ENCODE peak calls at places on chromosomes 7 and 10, in four cellular contexts. E is H1, R is fibroblast of lung, N is mammary epithelial cell. K is an unnamed sample.

GRCh38 chr10:124992462-124993344 is 50.8 kb downstream of the ZRANB1 start:
- DNase-seq in E (no peak), R (peak; percentile 54), N (peak; percentile 46), K (peak; percentile 86)

GRCh38 chr7:129298268-129298893 is 73.6 kb downstream of the AHCYL2 start:
- DNase-seq in E (no peak), R (peak; percentile 23), N (peak; percentile 25), K (peak; percentile 80)

GRCh38 chr10:48881937-48882336 is 57.7 kb downstream of the LRRC18 start:
- DNase-seq in E (no peak), R (no peak), N (no peak), K (no peak)

GRCh38 chr10:131233611-131234258 is 77.8 kb downstream of the TCERG1L start:
- DNase-seq in E (no peak), R (no peak), N (no peak), K (no peak)

GRCh38 chr7:154676422-154677073 is 326.4 kb downstream of the PAXIP1 start:
- DNase-seq in E (no peak), R (no peak), N (no peak), K (no peak)

GRCh38 chr10:84337199-84337598 is 8.8 kb downstream of the CCSER2 start:
- DNase-seq in E (no peak), R (peak; percentile 69), N (peak; percentile 62), K (no peak)

GRCh38 chr7:50363327-50364060 is 59.0 kb downstream of the IKZF1 start:
- DNase-seq in E (no peak), R (no peak), N (no peak), K (no peak)

GRCh38 chr7:126286317-126286716 is 966.4 kb downstream of the GRM8 start:
- DNase-seq in E (no peak), R (no peak), N (no peak), K (no peak)

GRCh38 chr7:69732203-69732602 is 133.9 kb downstream of the AUTS2 start:
- DNase-seq in E (no peak), R (peak; percentile 62), N (no peak), K (no peak)

GRCh38 chr7:65475734-65476319 is 102.2 kb downstream of the ZNF92 start:
- DNase-seq in E (peak; percentile 23), R (peak; percentile 41), N (peak; percentile 58), K (no peak)

GRCh38 chr10:112792487-112793196 is 157.4 kb upstream of the TCF7L2 start:
- DNase-seq in E (no peak), R (peak; percentile 68), N (no peak), K (no peak)

GRCh38 chr10:119282446-119282845 is 75.1 kb downstream of the GRK5 start:
- DNase-seq in E (no peak), R (no peak), N (no peak), K (no peak)

GRCh38 chr10:12241810-12242529 is 46.0 kb downstream of the CDC123 start:
- DNase-seq in E (no peak), R (peak; percentile 35), N (peak; percentile 90), K (no peak)

GRCh38 chr7:44286618-44287487 is 38.5 kb downstream of the CAMK2B start:
- DNase-seq in E (no peak), R (no peak), N (no peak), K (peak; percentile 28)

GRCh38 chr7:129771928-129772479 is 160.5 kb downstream of the NRF1 start:
- DNase-seq in E (no peak), R (no peak), N (no peak), K (peak; percentile 67)

DNA sequence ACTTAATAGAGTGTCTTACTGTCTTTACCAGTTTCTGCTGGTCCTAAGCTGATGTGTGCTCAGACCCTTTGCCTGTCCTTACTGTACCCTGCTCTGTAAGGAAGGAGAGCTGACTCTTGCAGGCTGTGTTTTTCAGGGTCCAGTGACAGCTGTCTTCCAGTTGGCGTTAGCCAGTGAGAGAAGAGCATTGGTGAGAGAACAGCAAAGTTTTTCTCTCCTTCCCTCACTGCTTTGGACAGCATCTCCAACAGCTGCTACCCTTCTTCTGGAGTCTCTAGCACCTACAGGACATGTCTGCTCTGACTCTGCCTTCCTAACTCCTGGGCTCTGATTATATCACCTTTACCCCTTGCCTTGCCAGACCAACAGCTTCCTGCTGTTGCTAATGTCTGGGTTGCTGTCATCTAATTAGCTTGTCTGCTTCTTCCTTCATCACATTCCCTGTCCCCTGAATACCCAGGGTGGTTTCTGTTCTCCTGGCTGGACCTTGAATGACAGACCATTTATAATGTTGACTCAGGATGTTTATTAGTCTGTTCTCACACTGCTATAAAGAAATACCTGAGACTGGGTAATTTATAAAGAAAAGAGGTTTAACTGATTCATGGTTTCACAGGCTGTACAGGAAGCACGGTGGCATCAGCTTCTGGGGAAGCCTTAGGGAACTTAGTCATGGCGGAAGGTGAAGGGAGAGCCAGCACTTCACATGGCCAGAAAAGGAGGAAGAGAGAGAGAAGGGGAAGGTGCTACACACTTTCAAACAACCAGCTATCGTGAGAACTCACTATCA is 23.5 kb upstream of the PANK1 start:
- DNase-seq in E (no peak), R (no peak), N (peak; percentile 16), K (no peak)
- H3K9ac ChIP-seq in E (no peak overlapping the region), R (no peak overlapping the region), N (no peak overlapping the region), K (no peak overlapping the region)

GRCh38 chr7:107021600-107021999 is 22.9 kb upstream of the PRKAR2B start:
- DNase-seq in E (no peak), R (no peak), N (no peak), K (no peak)
- H3K27ac ChIP-seq in E (no peak overlapping the region), R (no peak overlapping the region), N (no peak overlapping the region), K (no peak overlapping the region)

GRCh38 chr7:99089914-99090629 is 53.8 kb downstream of the SMURF1 start:
- DNase-seq in E (no peak), R (no peak), N (no peak), K (no peak)

GRCh38 chr7:99083733-99084132 is 60.2 kb downstream of the SMURF1 start:
- DNase-seq in E (no peak), R (no peak), N (no peak), K (no peak)

GRCh38 chr7:99083068-99083651 is 60.7 kb downstream of the SMURF1 start:
- DNase-seq in E (no peak), R (peak; percentile 33), N (no peak), K (no peak)

GRCh38 chr7:99086944-99087343 is 57.0 kb downstream of the SMURF1 start:
- DNase-seq in E (no peak), R (no peak), N (no peak), K (no peak)

DNA sequence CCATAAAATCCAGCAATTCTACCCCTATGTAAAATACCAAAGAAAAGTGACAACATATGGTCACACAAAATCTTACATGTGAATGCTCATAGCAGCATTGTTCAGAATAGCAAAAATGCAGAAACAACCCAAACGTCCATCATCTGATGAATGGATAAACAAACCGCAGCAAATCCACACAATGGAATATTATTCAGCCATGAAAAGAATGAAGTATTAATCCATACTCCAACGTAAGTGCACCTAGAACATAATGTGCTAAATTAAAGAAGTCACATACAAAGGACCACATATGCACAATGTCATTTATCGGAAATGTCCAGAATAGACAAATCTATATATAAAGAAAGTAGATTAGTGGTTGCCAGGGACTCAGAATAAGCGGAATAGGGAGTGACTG is 57.4 kb downstream of the SMURF1 start:
- DNase-seq in E (no peak), R (no peak), N (no peak), K (no peak)
- TF ChIP-seq CTCF in E (no peak), R (no peak), N (no peak), K (no peak)

GRCh38 chr10:102261842-102262241 is 16.5 kb downstream of the GBF1 start:
- DNase-seq in E (no peak), R (no peak), N (no peak), K (no peak)
- H3K9ac ChIP-seq in E (no peak overlapping the region), R (no peak overlapping the region), N (no peak overlapping the region), K (no peak overlapping the region)

GRCh38 chr10:63700209-63700934 is 179.2 kb downstream of the REEP3 start:
- DNase-seq in E (no peak), R (peak; percentile 99), N (peak; percentile 98), K (no peak)
- H3K27ac ChIP-seq in E (no peak overlapping the region), R (peak overlapping the region; percentile 84), N (peak overlapping the region; percentile 98), K (no peak overlapping the region)

DNA sequence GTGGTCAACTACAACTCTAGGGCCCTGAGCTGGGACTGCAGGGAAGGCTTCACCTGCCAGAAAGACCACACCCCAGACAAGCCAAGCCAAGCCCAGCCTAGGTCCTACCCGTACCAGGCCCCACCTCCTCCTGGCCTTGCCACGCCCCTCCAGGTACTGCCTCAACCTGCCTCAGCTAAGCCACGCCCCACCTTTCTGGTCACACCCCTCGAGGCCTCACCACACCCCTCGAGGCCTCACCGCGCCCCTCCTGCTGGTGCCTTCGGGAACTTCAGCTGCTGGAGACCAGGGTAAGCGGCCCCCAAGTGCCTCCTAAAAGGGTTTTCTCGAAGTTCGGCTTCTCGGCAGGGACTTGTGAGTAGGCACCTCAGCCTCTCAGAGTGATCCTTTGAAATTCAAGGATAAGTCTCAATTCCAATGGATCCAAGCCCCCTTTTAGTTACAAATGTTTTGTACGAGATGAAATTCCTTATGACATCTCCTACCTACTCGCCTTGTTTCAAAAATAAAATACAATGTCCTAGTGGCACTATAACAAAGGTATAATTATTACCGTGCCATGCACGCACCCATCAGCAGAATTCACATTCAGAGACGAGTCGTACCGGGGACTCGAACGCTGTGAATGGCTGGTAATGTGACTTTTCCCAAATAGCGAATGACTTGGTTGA is 171.2 kb downstream of the ARHGAP21 start:
- DNase-seq in E (peak; percentile 98), R (no peak), N (peak; percentile 67), K (peak; percentile 100)
- TF ChIP-seq CTCF in E (peak; percentile 89), R (peak; percentile 35), N (peak; percentile 43), K (peak; percentile 76)

DNA sequence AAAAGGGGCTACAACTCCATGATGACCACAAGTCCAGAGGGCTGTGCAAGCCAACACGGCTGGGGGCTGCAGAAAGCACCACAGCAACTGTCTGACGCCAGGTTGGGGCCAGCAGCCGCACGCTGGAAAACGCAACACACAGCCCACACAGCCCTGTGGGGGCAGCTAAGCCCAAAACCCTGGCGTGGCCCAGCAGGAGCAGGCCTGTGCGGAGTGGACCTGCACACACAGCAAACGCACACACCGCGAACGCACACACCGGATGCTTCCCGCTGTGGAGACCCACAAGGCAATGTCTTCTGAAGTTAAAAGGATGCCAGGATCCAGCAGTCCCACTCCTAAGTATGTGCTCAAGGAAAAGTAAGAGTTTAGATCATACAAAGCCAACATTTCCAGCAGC is 121.2 kb downstream of the MAD1L1 start:
- DNase-seq in E (no peak), R (no peak), N (no peak), K (no peak)
- H3K9ac ChIP-seq in E (no peak overlapping the region), R (no peak overlapping the region), N (no peak overlapping the region), K (no peak overlapping the region)

DNA sequence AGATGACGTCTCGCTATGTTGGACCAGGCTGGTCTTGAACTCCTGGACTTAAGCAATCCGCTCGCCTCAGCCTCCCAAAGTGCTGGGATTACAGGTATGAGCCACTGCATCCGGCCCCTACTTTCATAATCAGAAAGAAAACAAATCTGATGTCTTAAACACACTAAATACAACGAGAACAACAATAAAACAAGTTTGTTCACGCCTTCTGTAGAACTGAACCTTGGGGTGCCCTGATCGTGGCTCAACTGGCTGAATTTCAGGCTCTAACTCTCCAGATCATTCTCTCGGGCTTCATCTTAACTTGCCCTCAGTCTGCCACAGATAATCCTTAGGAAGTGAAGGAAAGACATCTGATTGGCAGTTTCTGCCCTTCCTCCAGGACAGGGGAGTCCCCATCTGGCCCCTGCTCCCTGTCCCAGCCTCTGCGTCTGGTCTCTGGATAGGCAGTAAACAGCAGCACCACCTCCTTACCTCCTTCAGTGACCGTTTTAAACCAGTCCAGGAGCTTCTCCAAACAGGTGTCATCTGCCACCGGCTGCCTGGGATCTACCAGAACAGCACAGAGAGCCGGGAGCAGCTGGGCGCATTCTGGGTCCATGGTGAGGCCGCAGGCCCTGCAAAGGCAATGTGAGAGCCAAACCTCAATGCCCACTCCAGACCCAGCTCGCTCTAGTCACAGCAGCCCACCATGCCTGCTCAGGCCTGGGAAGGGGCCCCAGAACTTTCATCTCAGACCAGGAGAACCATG is 1.3 kb downstream of the BRAT1 start:
- DNase-seq in E (no peak), R (no peak), N (no peak), K (no peak)
- H3K27ac ChIP-seq in E (no peak overlapping the region), R (no peak overlapping the region), N (no peak overlapping the region), K (no peak overlapping the region)

GRCh38 chr7:79502151-79502550 is 48.7 kb upstream of the MAGI2 start:
- DNase-seq in E (no peak), R (no peak), N (no peak), K (no peak)
- TF ChIP-seq CTCF in E (peak; percentile 47), R (no peak), N (peak; percentile 59), K (peak; percentile 71)